ENCODE peak calls at places on chromosomes 6 and 20, in ten cellular contexts. One of them, this sample, is unnamed.

GRCh38 chr6:24856954-24857670 is 58.4 kb upstream of the ARMH2 start:
- DNase-seq in ELR: no peak
- DNase-seq in T-cell: no peak
- DNase-seq in PC-9: no peak
- DNase-seq in WERI-Rb-1: no peak
- DNase-seq in NCI-H1417: no peak
- DNase-seq in heart right ventricle: no peak
- DNase-seq in RPMI8226: no peak
- DNase-seq in adrenal gland: no peak
- DNase-seq in transverse colon: no peak
- DNase-seq in this sample: no peak

GRCh38 chr6:134623391-134623790 is 305.5 kb upstream of the SGK1 start:
- DNase-seq in T-cell: no peak
- DNase-seq in ELR: no peak
- DNase-seq in transverse colon: no peak
- DNase-seq in WERI-Rb-1: no peak
- DNase-seq in RPMI8226: no peak
- DNase-seq in PC-9: no peak
- DNase-seq in adrenal gland: no peak
- DNase-seq in heart right ventricle: no peak
- DNase-seq in NCI-H1417: no peak
- DNase-seq in this sample: no peak

GRCh38 chr6:33053230-33053629 is 20.2 kb downstream of the HLA-DPA1 start:
- DNase-seq in ELR: no peak
- DNase-seq in T-cell: no peak
- DNase-seq in RPMI8226: no peak
- DNase-seq in WERI-Rb-1: no peak
- DNase-seq in heart right ventricle: no peak
- DNase-seq in transverse colon: no peak
- DNase-seq in NCI-H1417: no peak
- DNase-seq in adrenal gland: no peak
- DNase-seq in PC-9: no peak
- DNase-seq in this sample: no peak

GRCh38 chr20:45336530-45337366 is 11.5 kb downstream of the SDC4 start:
- DNase-seq in WERI-Rb-1: no peak
- DNase-seq in NCI-H1417: no peak
- DNase-seq in heart right ventricle: no peak
- DNase-seq in adrenal gland: peak
- DNase-seq in RPMI8226: no peak
- DNase-seq in T-cell: no peak
- DNase-seq in ELR: peak
- DNase-seq in transverse colon: peak
- DNase-seq in PC-9: peak
- DNase-seq in this sample: peak

GRCh38 chr6:99019341-99019740 is 71.6 kb upstream of the FBXL4 start:
- DNase-seq in ELR: peak
- DNase-seq in heart right ventricle: no peak
- DNase-seq in T-cell: no peak
- DNase-seq in transverse colon: no peak
- DNase-seq in adrenal gland: no peak
- DNase-seq in WERI-Rb-1: no peak
- DNase-seq in NCI-H1417: no peak
- DNase-seq in RPMI8226: no peak
- DNase-seq in PC-9: no peak
- DNase-seq in this sample: no peak

GRCh38 chr6:52697903-52698302 is 27.0 kb downstream of the TMEM14A start:
- DNase-seq in WERI-Rb-1: no peak
- DNase-seq in adrenal gland: no peak
- DNase-seq in transverse colon: no peak
- DNase-seq in RPMI8226: no peak
- DNase-seq in NCI-H1417: peak
- DNase-seq in ELR: peak
- DNase-seq in T-cell: no peak
- DNase-seq in heart right ventricle: no peak
- DNase-seq in PC-9: no peak
- DNase-seq in this sample: peak

GRCh38 chr6:29499704-29500103 is 11.9 kb upstream of the MAS1L start:
- DNase-seq in WERI-Rb-1: no peak
- DNase-seq in NCI-H1417: no peak
- DNase-seq in heart right ventricle: no peak
- DNase-seq in T-cell: no peak
- DNase-seq in transverse colon: no peak
- DNase-seq in ELR: no peak
- DNase-seq in PC-9: no peak
- DNase-seq in adrenal gland: no peak
- DNase-seq in RPMI8226: no peak
- DNase-seq in this sample: no peak

GRCh38 chr6:91241946-91242613 is 655.2 kb upstream of the MAP3K7 start:
- DNase-seq in NCI-H1417: peak
- DNase-seq in PC-9: no peak
- DNase-seq in heart right ventricle: no peak
- DNase-seq in WERI-Rb-1: no peak
- DNase-seq in adrenal gland: no peak
- DNase-seq in T-cell: no peak
- DNase-seq in ELR: no peak
- DNase-seq in RPMI8226: no peak
- DNase-seq in transverse colon: no peak
- DNase-seq in this sample: no peak

GRCh38 chr6:50722829-50723562 is 9.7 kb downstream of the TFAP2D start:
- DNase-seq in heart right ventricle: no peak
- DNase-seq in T-cell: no peak
- DNase-seq in PC-9: no peak
- DNase-seq in transverse colon: no peak
- DNase-seq in NCI-H1417: no peak
- DNase-seq in WERI-Rb-1: no peak
- DNase-seq in adrenal gland: no peak
- DNase-seq in RPMI8226: no peak
- DNase-seq in ELR: no peak
- DNase-seq in this sample: no peak

GRCh38 chr20:22684072-22684762 is 99.8 kb upstream of the FOXA2 start:
- DNase-seq in heart right ventricle: peak
- DNase-seq in NCI-H1417: peak
- DNase-seq in adrenal gland: peak
- DNase-seq in PC-9: peak
- DNase-seq in transverse colon: peak
- DNase-seq in T-cell: no peak
- DNase-seq in RPMI8226: peak
- DNase-seq in WERI-Rb-1: peak
- DNase-seq in ELR: peak
- DNase-seq in this sample: peak

GRCh38 chr6:30169658-30170614 is 6.6 kb downstream of the TRIM15 start:
- DNase-seq in RPMI8226: peak
- DNase-seq in PC-9: peak
- DNase-seq in T-cell: no peak
- DNase-seq in WERI-Rb-1: no peak
- DNase-seq in heart right ventricle: no peak
- DNase-seq in transverse colon: no peak
- DNase-seq in NCI-H1417: peak
- DNase-seq in adrenal gland: no peak
- DNase-seq in ELR: peak
- DNase-seq in this sample: peak

GRCh38 chr6:140445474-140446004 is 1071.1 kb upstream of the CITED2 start:
- DNase-seq in heart right ventricle: no peak
- DNase-seq in WERI-Rb-1: no peak
- DNase-seq in adrenal gland: no peak
- DNase-seq in RPMI8226: no peak
- DNase-seq in T-cell: no peak
- DNase-seq in transverse colon: no peak
- DNase-seq in ELR: peak
- DNase-seq in NCI-H1417: no peak
- DNase-seq in PC-9: no peak
- DNase-seq in this sample: peak

GRCh38 chr20:23111307-23111943 is 25.3 kb upstream of the CD93 start:
- DNase-seq in WERI-Rb-1: no peak
- DNase-seq in NCI-H1417: peak
- DNase-seq in adrenal gland: no peak
- DNase-seq in transverse colon: no peak
- DNase-seq in RPMI8226: no peak
- DNase-seq in ELR: no peak
- DNase-seq in PC-9: no peak
- DNase-seq in T-cell: no peak
- DNase-seq in heart right ventricle: no peak
- DNase-seq in this sample: no peak

GRCh38 chr20:8757146-8757545 is 311.7 kb upstream of the PLCB4 start:
- DNase-seq in RPMI8226: no peak
- DNase-seq in heart right ventricle: no peak
- DNase-seq in PC-9: no peak
- DNase-seq in transverse colon: no peak
- DNase-seq in adrenal gland: peak
- DNase-seq in NCI-H1417: no peak
- DNase-seq in T-cell: no peak
- DNase-seq in ELR: peak
- DNase-seq in WERI-Rb-1: no peak
- DNase-seq in this sample: no peak

GRCh38 chr6:79277109-79277508 is 42.6 kb upstream of the HMGN3 start:
- DNase-seq in transverse colon: no peak
- DNase-seq in T-cell: no peak
- DNase-seq in PC-9: no peak
- DNase-seq in NCI-H1417: no peak
- DNase-seq in adrenal gland: no peak
- DNase-seq in WERI-Rb-1: no peak
- DNase-seq in heart right ventricle: no peak
- DNase-seq in RPMI8226: no peak
- DNase-seq in ELR: peak
- DNase-seq in this sample: no peak

GRCh38 chr6:106076139-106076538 is 10.0 kb upstream of the PRDM1 start:
- DNase-seq in T-cell: no peak
- DNase-seq in PC-9: no peak
- DNase-seq in heart right ventricle: no peak
- DNase-seq in WERI-Rb-1: no peak
- DNase-seq in ELR: no peak
- DNase-seq in NCI-H1417: no peak
- DNase-seq in RPMI8226: no peak
- DNase-seq in adrenal gland: no peak
- DNase-seq in transverse colon: no peak
- DNase-seq in this sample: no peak

GRCh38 chr20:39264506-39265172 is 302.5 kb downstream of the DHX35 start:
- DNase-seq in RPMI8226: peak
- DNase-seq in T-cell: peak
- DNase-seq in heart right ventricle: peak
- DNase-seq in WERI-Rb-1: peak
- DNase-seq in transverse colon: peak
- DNase-seq in NCI-H1417: peak
- DNase-seq in adrenal gland: peak
- DNase-seq in ELR: peak
- DNase-seq in PC-9: peak
- DNase-seq in this sample: peak

GRCh38 chr20:56393133-56393472 is 658 bp downstream of the CSTF1 start:
- DNase-seq in RPMI8226: peak
- DNase-seq in WERI-Rb-1: no peak
- DNase-seq in ELR: peak
- DNase-seq in PC-9: no peak
- DNase-seq in heart right ventricle: no peak
- DNase-seq in T-cell: peak
- DNase-seq in NCI-H1417: no peak
- DNase-seq in transverse colon: no peak
- DNase-seq in adrenal gland: no peak
- DNase-seq in this sample: no peak

GRCh38 chr20:49024220-49024619 is 21.9 kb upstream of the CSE1L start:
- DNase-seq in adrenal gland: no peak
- DNase-seq in RPMI8226: no peak
- DNase-seq in WERI-Rb-1: no peak
- DNase-seq in transverse colon: no peak
- DNase-seq in PC-9: no peak
- DNase-seq in NCI-H1417: no peak
- DNase-seq in heart right ventricle: no peak
- DNase-seq in ELR: no peak
- DNase-seq in T-cell: no peak
- DNase-seq in this sample: no peak

GRCh38 chr6:111589366-111589765 is 16.3 kb downstream of the TRAF3IP2 start:
- DNase-seq in heart right ventricle: no peak
- DNase-seq in NCI-H1417: no peak
- DNase-seq in T-cell: no peak
- DNase-seq in adrenal gland: peak
- DNase-seq in ELR: peak
- DNase-seq in PC-9: peak
- DNase-seq in WERI-Rb-1: no peak
- DNase-seq in transverse colon: no peak
- DNase-seq in RPMI8226: no peak
- DNase-seq in this sample: peak

GRCh38 chr6:113697642-113698410 is 159.3 kb upstream of the MARCKS start:
- DNase-seq in ELR: peak
- DNase-seq in NCI-H1417: no peak
- DNase-seq in RPMI8226: no peak
- DNase-seq in adrenal gland: no peak
- DNase-seq in transverse colon: no peak
- DNase-seq in WERI-Rb-1: no peak
- DNase-seq in PC-9: no peak
- DNase-seq in T-cell: no peak
- DNase-seq in heart right ventricle: no peak
- DNase-seq in this sample: peak

GRCh38 chr20:41124451-41125094 is 12.8 kb upstream of the PLCG1 start:
- DNase-seq in T-cell: no peak
- DNase-seq in RPMI8226: no peak
- DNase-seq in WERI-Rb-1: no peak
- DNase-seq in PC-9: no peak
- DNase-seq in NCI-H1417: no peak
- DNase-seq in transverse colon: peak
- DNase-seq in heart right ventricle: no peak
- DNase-seq in ELR: no peak
- DNase-seq in adrenal gland: no peak
- DNase-seq in this sample: no peak

GRCh38 chr20:63167918-63168520 is 47.9 kb downstream of the YTHDF1 start:
- DNase-seq in ELR: no peak
- DNase-seq in T-cell: no peak
- DNase-seq in PC-9: no peak
- DNase-seq in WERI-Rb-1: no peak
- DNase-seq in adrenal gland: no peak
- DNase-seq in transverse colon: no peak
- DNase-seq in NCI-H1417: no peak
- DNase-seq in heart right ventricle: peak
- DNase-seq in RPMI8226: no peak
- DNase-seq in this sample: no peak

GRCh38 chr6:31880616-31881015 is 1.8 kb upstream of the SLC44A4 start:
- DNase-seq in heart right ventricle: no peak
- DNase-seq in PC-9: no peak
- DNase-seq in WERI-Rb-1: no peak
- DNase-seq in transverse colon: no peak
- DNase-seq in T-cell: no peak
- DNase-seq in adrenal gland: no peak
- DNase-seq in RPMI8226: no peak
- DNase-seq in ELR: no peak
- DNase-seq in NCI-H1417: no peak
- DNase-seq in this sample: no peak

GRCh38 chr20:63320041-63320511 is 27.1 kb downstream of the COL20A1 start:
- DNase-seq in WERI-Rb-1: no peak
- DNase-seq in RPMI8226: no peak
- DNase-seq in transverse colon: no peak
- DNase-seq in PC-9: no peak
- DNase-seq in heart right ventricle: peak
- DNase-seq in T-cell: no peak
- DNase-seq in ELR: no peak
- DNase-seq in adrenal gland: no peak
- DNase-seq in NCI-H1417: no peak
- DNase-seq in this sample: no peak

GRCh38 chr6:73746776-73747175 is 50.8 kb downstream of the CD109 start:
- DNase-seq in WERI-Rb-1: no peak
- DNase-seq in transverse colon: no peak
- DNase-seq in RPMI8226: no peak
- DNase-seq in adrenal gland: no peak
- DNase-seq in PC-9: no peak
- DNase-seq in heart right ventricle: no peak
- DNase-seq in T-cell: no peak
- DNase-seq in ELR: peak
- DNase-seq in NCI-H1417: no peak
- DNase-seq in this sample: no peak

GRCh38 chr20:32168184-32168910 is 39.2 kb downstream of the PLAGL2 start:
- DNase-seq in WERI-Rb-1: no peak
- DNase-seq in PC-9: peak
- DNase-seq in transverse colon: no peak
- DNase-seq in adrenal gland: no peak
- DNase-seq in NCI-H1417: no peak
- DNase-seq in T-cell: no peak
- DNase-seq in ELR: peak
- DNase-seq in heart right ventricle: no peak
- DNase-seq in RPMI8226: no peak
- DNase-seq in this sample: no peak

GRCh38 chr20:19867940-19868371 is 109.9 kb downstream of the RIN2 start:
- DNase-seq in ELR: no peak
- DNase-seq in heart right ventricle: no peak
- DNase-seq in adrenal gland: peak
- DNase-seq in WERI-Rb-1: no peak
- DNase-seq in transverse colon: no peak
- DNase-seq in RPMI8226: no peak
- DNase-seq in NCI-H1417: no peak
- DNase-seq in PC-9: no peak
- DNase-seq in T-cell: no peak
- DNase-seq in this sample: no peak